ENCODE peak calls at places on chromosomes 1 and 21, in seven cellular contexts. D is K562, J is fibroblast of pulmonary artery, T is fibroblast of mammary gland, Z is ovary, Q is psoas muscle, B is heart left ventricle. Y is an unnamed sample.
A peak's percentile ranks its signal among the peaks of the same experiment; 100 is the strongest.

GRCh38 chr1:89999628-90000027 is 4.7 kb downstream of the ZNF326 start:
- DNase-seq in D (no peak), J (no peak), T (no peak), Z (no peak), Q (no peak), B (no peak), Y (no peak)

GRCh38 chr1:58620259-58620658 is 43.2 kb upstream of the TACSTD2 start:
- DNase-seq in D (no peak), J (no peak), T (no peak), Z (no peak), Q (no peak), B (no peak), Y (no peak)

GRCh38 chr21:14617836-14618235 is 71.7 kb upstream of the SAMSN1 start:
- DNase-seq in D (no peak), J (no peak), T (peak; percentile 67), Z (no peak), Q (no peak), B (no peak), Y (no peak)

GRCh38 chr1:48028218-48028804 is 31.1 kb upstream of the TRABD2B start:
- DNase-seq in D (no peak), J (no peak), T (no peak), Z (no peak), Q (no peak), B (no peak), Y (no peak)

GRCh38 chr21:35488941-35489340 is 439.8 kb upstream of the RUNX1 start:
- DNase-seq in D (no peak), J (peak; percentile 37), T (no peak), Z (no peak), Q (no peak), B (no peak), Y (no peak)

GRCh38 chr1:51960262-51960661 is 30.2 kb downstream of the RAB3B start:
- DNase-seq in D (no peak), J (no peak), T (no peak), Z (no peak), Q (no peak), B (no peak), Y (no peak)

GRCh38 chr1:94872771-94873495 is 52.8 kb downstream of the SLC44A3 start:
- DNase-seq in D (no peak), J (no peak), T (no peak), Z (no peak), Q (no peak), B (no peak), Y (no peak)

GRCh38 chr1:232682248-232682647 is 52.3 kb upstream of the SIPA1L2 start:
- DNase-seq in D (no peak), J (no peak), T (no peak), Z (no peak), Q (no peak), B (no peak), Y (no peak)

GRCh38 chr1:212430416-212430815 is 2.3 kb upstream of the NENF start:
- DNase-seq in D (no peak), J (no peak), T (peak; percentile 37), Z (no peak), Q (no peak), B (no peak), Y (no peak)

GRCh38 chr1:24275510-24275909 is 43.6 kb upstream of the GRHL3 start:
- DNase-seq in D (no peak), J (peak; percentile 52), T (peak; percentile 87), Z (no peak), Q (no peak), B (no peak), Y (no peak)

GRCh38 chr1:185565314-185565713 is 168.9 kb upstream of the HMCN1 start:
- DNase-seq in D (no peak), J (peak; percentile 69), T (no peak), Z (no peak), Q (no peak), B (peak; percentile 32), Y (peak; percentile 95)

GRCh38 chr1:43053040-43053439 is 94.4 kb upstream of the SLC2A1 start:
- DNase-seq in D (no peak), J (no peak), T (no peak), Z (no peak), Q (no peak), B (no peak), Y (no peak)

GRCh38 chr1:109532365-109533136 is 7.1 kb upstream of the GPR61 start:
- DNase-seq in D (peak; percentile 91), J (peak; percentile 79), T (peak; percentile 69), Z (peak; percentile 87), Q (peak; percentile 85), B (peak; percentile 84), Y (no peak)

GRCh38 chr1:193104496-193104905 is 713 bp downstream of the GLRX2 start:
- DNase-seq in D (peak; percentile 47), J (peak; percentile 49), T (peak; percentile 52), Z (peak; percentile 37), Q (peak; percentile 45), B (peak; percentile 29), Y (no peak)
- TF ChIP-seq CTCF in D (no peak), J (no peak), T (no peak), Z (no peak), Q (no peak), B (no peak), Y (no peak)

GRCh38 chr1:21652101-21652936 is 16.8 kb downstream of the RAP1GAP start:
- DNase-seq in D (no peak), J (no peak), T (no peak), Z (no peak), Q (no peak), B (no peak), Y (no peak)
- H3K4me3 ChIP-seq in D (peak overlapping the region; percentile 42), J (no peak overlapping the region), T (no peak overlapping the region), Z (peak overlapping the region; percentile 39), Q (peak overlapping the region; percentile 44), B (peak overlapping the region; percentile 21), Y (no peak overlapping the region)

GRCh38 chr1:247948558-247948957 is at the start of gene OR2L8:
- DNase-seq in D (no peak), J (no peak), T (no peak), Z (no peak), Q (no peak), B (no peak), Y (no peak)
- TF ChIP-seq CTCF in D (no peak), J (no peak), T (no peak), Z (no peak), Q (no peak), B (no peak), Y (no peak)

GRCh38 chr1:78007677-78008341 is 3.1 kb downstream of the DNAJB4 start:
- DNase-seq in D (no peak), J (no peak), T (no peak), Z (no peak), Q (no peak), B (no peak), Y (no peak)

GRCh38 chr1:78009276-78009675 is 4.5 kb downstream of the DNAJB4 start:
- DNase-seq in D (no peak), J (no peak), T (no peak), Z (no peak), Q (no peak), B (no peak), Y (no peak)

GRCh38 chr1:78009836-78010235 is 5.1 kb downstream of the DNAJB4 start:
- DNase-seq in D (no peak), J (no peak), T (peak; percentile 50), Z (no peak), Q (no peak), B (no peak), Y (no peak)

GRCh38 chr1:78015148-78015547 is 10.4 kb downstream of the DNAJB4 start:
- DNase-seq in D (no peak), J (no peak), T (no peak), Z (no peak), Q (no peak), B (no peak), Y (no peak)

GRCh38 chr1:78011050-78011449 is 6.3 kb downstream of the DNAJB4 start:
- DNase-seq in D (no peak), J (no peak), T (no peak), Z (no peak), Q (no peak), B (no peak), Y (no peak)
- H3K4me3 ChIP-seq in D (no peak overlapping the region), J (peak overlapping the region; percentile 82), T (no peak overlapping the region), Z (no peak overlapping the region), Q (peak overlapping the region; percentile 69), B (peak overlapping the region; percentile 12), Y (no peak overlapping the region)

GRCh38 chr1:226736908-226737818 is 1.9 kb downstream of the ITPKB start:
- DNase-seq in D (no peak), J (peak; percentile 39), T (peak; percentile 15), Z (peak; percentile 36), Q (peak; percentile 49), B (peak; percentile 41), Y (no peak)
- TF ChIP-seq CTCF in D (no peak), J (no peak), T (no peak), Z (no peak), Q (peak; percentile 16), B (no peak), Y (no peak)

GRCh38 chr1:153763365-153764225 is 11.6 kb upstream of the SLC27A3 start:
- DNase-seq in D (no peak), J (peak; percentile 64), T (no peak), Z (no peak), Q (no peak), B (peak; percentile 52), Y (no peak)
- H3K4me3 ChIP-seq in D (no peak overlapping the region), J (no peak overlapping the region), T (no peak overlapping the region), Z (no peak overlapping the region), Q (no peak overlapping the region), B (no peak overlapping the region), Y (no peak overlapping the region)

DNA sequence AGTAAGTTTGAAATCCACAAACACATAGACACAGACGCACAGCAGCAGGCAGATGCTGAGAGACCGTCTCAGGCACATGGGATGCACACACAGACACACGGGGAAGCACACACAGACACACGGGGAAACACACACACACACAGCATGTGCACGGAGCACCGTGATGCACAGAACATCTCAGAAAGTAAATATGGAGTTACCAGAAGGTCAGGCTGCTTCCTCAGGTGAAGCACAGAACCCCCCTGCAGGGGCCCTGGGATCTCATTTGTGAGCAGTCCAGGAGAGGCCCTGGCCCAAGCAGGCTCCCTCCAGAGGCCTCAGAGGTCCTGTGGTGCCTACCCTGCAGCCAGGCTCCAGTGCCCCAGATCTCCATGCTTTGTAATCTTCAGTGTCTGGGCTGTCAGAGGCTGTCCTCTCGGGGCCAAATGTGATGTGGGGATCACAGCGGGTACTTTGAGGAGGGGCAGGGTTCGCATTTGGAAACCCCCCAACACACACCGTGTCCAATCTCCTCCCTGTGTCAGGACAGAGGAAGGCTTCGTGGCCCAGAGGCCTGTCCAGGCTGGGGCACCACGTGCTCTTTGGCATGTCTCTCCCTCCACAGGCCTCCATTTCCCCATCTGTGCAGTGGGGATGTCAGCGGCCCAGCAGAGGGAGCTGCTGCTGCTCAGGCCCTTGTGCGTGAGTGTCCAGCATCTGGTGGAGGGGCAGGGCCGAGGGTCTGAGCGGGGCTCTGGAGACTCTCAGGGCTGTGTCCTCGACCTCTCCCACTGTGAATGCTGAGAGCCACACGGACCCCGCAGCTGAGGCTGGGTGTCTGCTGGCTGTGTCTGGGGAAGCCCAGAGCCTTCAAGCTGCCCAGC is 23.0 kb upstream of the PRSS38 start:
- DNase-seq in D (no peak), J (no peak), T (no peak), Z (no peak), Q (no peak), B (no peak), Y (no peak)
- TF ChIP-seq CTCF in D (peak; percentile 52), J (no peak), T (no peak), Z (no peak), Q (no peak), B (no peak), Y (peak; percentile 5)

GRCh38 chr1:162466797-162467196 is 30.8 kb upstream of the UHMK1 start:
- DNase-seq in D (no peak), J (no peak), T (no peak), Z (no peak), Q (no peak), B (no peak), Y (no peak)
- H3K4me3 ChIP-seq in D (no peak overlapping the region), J (no peak overlapping the region), T (no peak overlapping the region), Z (no peak overlapping the region), Q (no peak overlapping the region), B (no peak overlapping the region), Y (no peak overlapping the region)